ENCODE peak calls at places on chromosomes 6 and 20, in seven cellular contexts. One of them, this sample, is unnamed.

GRCh38 chr6:138454976-138455706 is 44.2 kb downstream of the NHSL1 start:
- DNase-seq in stromal cell of bone marrow: no peak
- DNase-seq in GM12865: peak; percentile 61
- DNase-seq in M059J: peak; percentile 18
- DNase-seq in HTR-8/SVneo: no peak
- DNase-seq in endodermal cell: no peak
- DNase-seq in dorsolateral prefrontal cortex: no peak
- DNase-seq in this sample: no peak

GRCh38 chr20:25676164-25676809 is 20.4 kb downstream of the ZNF337 start:
- DNase-seq in stromal cell of bone marrow: no peak
- DNase-seq in GM12865: no peak
- DNase-seq in M059J: peak; percentile 32
- DNase-seq in HTR-8/SVneo: no peak
- DNase-seq in endodermal cell: no peak
- DNase-seq in dorsolateral prefrontal cortex: no peak
- DNase-seq in this sample: no peak

GRCh38 chr6:167573461-167574215 is 248.8 kb downstream of the TTLL2 start:
- DNase-seq in stromal cell of bone marrow: no peak
- DNase-seq in GM12865: no peak
- DNase-seq in M059J: no peak
- DNase-seq in HTR-8/SVneo: no peak
- DNase-seq in endodermal cell: peak; percentile 35
- DNase-seq in dorsolateral prefrontal cortex: no peak
- DNase-seq in this sample: no peak

GRCh38 chr6:130839379-130839778 is 12.2 kb downstream of the SMLR1 start:
- DNase-seq in stromal cell of bone marrow: no peak
- DNase-seq in GM12865: no peak
- DNase-seq in M059J: no peak
- DNase-seq in HTR-8/SVneo: no peak
- DNase-seq in endodermal cell: no peak
- DNase-seq in dorsolateral prefrontal cortex: no peak
- DNase-seq in this sample: no peak

GRCh38 chr6:29745386-29745785 is 22.2 kb downstream of the HLA-F start:
- DNase-seq in stromal cell of bone marrow: no peak
- DNase-seq in GM12865: no peak
- DNase-seq in M059J: no peak
- DNase-seq in HTR-8/SVneo: no peak
- DNase-seq in endodermal cell: no peak
- DNase-seq in dorsolateral prefrontal cortex: no peak
- DNase-seq in this sample: no peak

GRCh38 chr20:59783020-59784010 is 150.1 kb downstream of the SYCP2 start:
- DNase-seq in stromal cell of bone marrow: peak; percentile 13
- DNase-seq in GM12865: peak; percentile 75
- DNase-seq in M059J: peak; percentile 40
- DNase-seq in HTR-8/SVneo: peak; percentile 86
- DNase-seq in endodermal cell: peak; percentile 95
- DNase-seq in dorsolateral prefrontal cortex: peak; percentile 77
- DNase-seq in this sample: no peak

GRCh38 chr20:1533059-1533458 is 24.4 kb downstream of the SIRPD start:
- DNase-seq in stromal cell of bone marrow: no peak
- DNase-seq in GM12865: no peak
- DNase-seq in M059J: peak; percentile 62
- DNase-seq in HTR-8/SVneo: peak; percentile 24
- DNase-seq in endodermal cell: peak; percentile 52
- DNase-seq in dorsolateral prefrontal cortex: no peak
- DNase-seq in this sample: no peak

GRCh38 chr6:122953766-122954165 is 42.3 kb upstream of the CLVS2 start:
- DNase-seq in stromal cell of bone marrow: no peak
- DNase-seq in GM12865: no peak
- DNase-seq in M059J: no peak
- DNase-seq in HTR-8/SVneo: no peak
- DNase-seq in endodermal cell: peak; percentile 74
- DNase-seq in dorsolateral prefrontal cortex: no peak
- DNase-seq in this sample: no peak

GRCh38 chr20:17822039-17822438 is 122.3 kb downstream of the BANF2 start:
- DNase-seq in stromal cell of bone marrow: peak; percentile 59
- DNase-seq in GM12865: peak; percentile 51
- DNase-seq in M059J: peak; percentile 60
- DNase-seq in HTR-8/SVneo: no peak
- DNase-seq in endodermal cell: no peak
- DNase-seq in dorsolateral prefrontal cortex: no peak
- DNase-seq in this sample: no peak

GRCh38 chr6:31876357-31876756 is 2.4 kb downstream of the SLC44A4 start:
- DNase-seq in stromal cell of bone marrow: no peak
- DNase-seq in GM12865: no peak
- DNase-seq in M059J: no peak
- DNase-seq in HTR-8/SVneo: no peak
- DNase-seq in endodermal cell: no peak
- DNase-seq in dorsolateral prefrontal cortex: no peak
- DNase-seq in this sample: no peak

GRCh38 chr6:128731249-128732165 is 151.4 kb upstream of the LAMA2 start:
- DNase-seq in stromal cell of bone marrow: peak; percentile 40
- DNase-seq in GM12865: peak; percentile 41
- DNase-seq in M059J: peak; percentile 71
- DNase-seq in HTR-8/SVneo: peak; percentile 43
- DNase-seq in endodermal cell: peak; percentile 64
- DNase-seq in dorsolateral prefrontal cortex: no peak
- DNase-seq in this sample: no peak

GRCh38 chr20:23127506-23128279 is 41.6 kb upstream of the CD93 start:
- DNase-seq in stromal cell of bone marrow: no peak
- DNase-seq in GM12865: no peak
- DNase-seq in M059J: no peak
- DNase-seq in HTR-8/SVneo: no peak
- DNase-seq in endodermal cell: no peak
- DNase-seq in dorsolateral prefrontal cortex: no peak
- DNase-seq in this sample: no peak

GRCh38 chr6:128882991-128883571 is at the start of gene LAMA2:
- DNase-seq in stromal cell of bone marrow: peak; percentile 52
- DNase-seq in GM12865: no peak
- DNase-seq in M059J: peak; percentile 68
- DNase-seq in HTR-8/SVneo: no peak
- DNase-seq in endodermal cell: peak; percentile 95
- DNase-seq in dorsolateral prefrontal cortex: peak; percentile 60
- DNase-seq in this sample: peak; percentile 80

GRCh38 chr6:119978274-119978889 is 628.8 kb upstream of the MAN1A1 start:
- DNase-seq in stromal cell of bone marrow: peak; percentile 17
- DNase-seq in GM12865: peak; percentile 38
- DNase-seq in M059J: peak; percentile 14
- DNase-seq in HTR-8/SVneo: no peak
- DNase-seq in endodermal cell: peak; percentile 49
- DNase-seq in dorsolateral prefrontal cortex: no peak
- DNase-seq in this sample: no peak

GRCh38 chr20:44803383-44803941 is 6.9 kb downstream of the RIMS4 start:
- DNase-seq in stromal cell of bone marrow: no peak
- DNase-seq in GM12865: no peak
- DNase-seq in M059J: no peak
- DNase-seq in HTR-8/SVneo: no peak
- DNase-seq in endodermal cell: no peak
- DNase-seq in dorsolateral prefrontal cortex: no peak
- DNase-seq in this sample: no peak

GRCh38 chr6:113169484-113169883 is 687.7 kb upstream of the MARCKS start:
- DNase-seq in stromal cell of bone marrow: no peak
- DNase-seq in GM12865: no peak
- DNase-seq in M059J: peak; percentile 78
- DNase-seq in HTR-8/SVneo: no peak
- DNase-seq in endodermal cell: no peak
- DNase-seq in dorsolateral prefrontal cortex: no peak
- DNase-seq in this sample: no peak

GRCh38 chr6:5191222-5191621 is 69.5 kb downstream of the LYRM4 start:
- DNase-seq in stromal cell of bone marrow: no peak
- DNase-seq in GM12865: peak; percentile 61
- DNase-seq in M059J: peak; percentile 13
- DNase-seq in HTR-8/SVneo: no peak
- DNase-seq in endodermal cell: no peak
- DNase-seq in dorsolateral prefrontal cortex: no peak
- DNase-seq in this sample: no peak

GRCh38 chr6:6543181-6543879 is 45.2 kb upstream of the LY86 start:
- DNase-seq in stromal cell of bone marrow: no peak
- DNase-seq in GM12865: peak; percentile 79
- DNase-seq in M059J: no peak
- DNase-seq in HTR-8/SVneo: no peak
- DNase-seq in endodermal cell: no peak
- DNase-seq in dorsolateral prefrontal cortex: no peak
- DNase-seq in this sample: no peak

GRCh38 chr6:9139762-9140161 is 704.4 kb upstream of the SLC35B3 start:
- DNase-seq in stromal cell of bone marrow: peak; percentile 61
- DNase-seq in GM12865: no peak
- DNase-seq in M059J: peak; percentile 95
- DNase-seq in HTR-8/SVneo: no peak
- DNase-seq in endodermal cell: no peak
- DNase-seq in dorsolateral prefrontal cortex: no peak
- DNase-seq in this sample: no peak